ENCODE peak calls at places on chromosomes 3 and 15, in four cellular contexts. One of them, this sample, is unnamed.

GRCh38 chr3:187208159-187208558 is 10.9 kb downstream of the RTP1 start:
- DNase-seq in pancreas: no peak
- DNase-seq in activated T-helper 1 cell treated with anti-CD3 and anti-CD28 coated beads, Interleukin-2, amount 50 U/mL, for 16 hours: no peak
- DNase-seq in neuronal stem cell: no peak
- DNase-seq in this sample: peak

GRCh38 chr3:11727207-11727606 is 83.5 kb upstream of the VGLL4 start:
- DNase-seq in pancreas: no peak
- DNase-seq in activated T-helper 1 cell treated with anti-CD3 and anti-CD28 coated beads, Interleukin-2, amount 50 U/mL, for 16 hours: no peak
- DNase-seq in neuronal stem cell: no peak
- DNase-seq in this sample: no peak

GRCh38 chr3:48516571-48516970 is 12.6 kb upstream of the SHISA5 start:
- DNase-seq in pancreas: no peak
- DNase-seq in activated T-helper 1 cell treated with anti-CD3 and anti-CD28 coated beads, Interleukin-2, amount 50 U/mL, for 16 hours: no peak
- DNase-seq in neuronal stem cell: no peak
- DNase-seq in this sample: no peak

GRCh38 chr15:58332676-58333400 is 99.0 kb upstream of the LIPC start:
- DNase-seq in pancreas: no peak
- DNase-seq in activated T-helper 1 cell treated with anti-CD3 and anti-CD28 coated beads, Interleukin-2, amount 50 U/mL, for 16 hours: no peak
- DNase-seq in neuronal stem cell: no peak
- DNase-seq in this sample: no peak

GRCh38 chr15:48945386-48945785 is 18.3 kb downstream of the SHC4 start:
- DNase-seq in pancreas: no peak
- DNase-seq in activated T-helper 1 cell treated with anti-CD3 and anti-CD28 coated beads, Interleukin-2, amount 50 U/mL, for 16 hours: no peak
- DNase-seq in neuronal stem cell: no peak
- DNase-seq in this sample: no peak

GRCh38 chr3:192038726-192039125 is 577.8 kb downstream of the PYDC2 start:
- DNase-seq in pancreas: no peak
- DNase-seq in activated T-helper 1 cell treated with anti-CD3 and anti-CD28 coated beads, Interleukin-2, amount 50 U/mL, for 16 hours: no peak
- DNase-seq in neuronal stem cell: no peak
- DNase-seq in this sample: no peak

GRCh38 chr3:198027045-198027798 is 67.2 kb downstream of the LMLN start:
- DNase-seq in pancreas: no peak
- DNase-seq in activated T-helper 1 cell treated with anti-CD3 and anti-CD28 coated beads, Interleukin-2, amount 50 U/mL, for 16 hours: no peak
- DNase-seq in neuronal stem cell: no peak
- DNase-seq in this sample: no peak

GRCh38 chr15:62391565-62392262 is 226.6 kb upstream of the C2CD4B start:
- DNase-seq in pancreas: peak
- DNase-seq in activated T-helper 1 cell treated with anti-CD3 and anti-CD28 coated beads, Interleukin-2, amount 50 U/mL, for 16 hours: no peak
- DNase-seq in neuronal stem cell: peak
- DNase-seq in this sample: peak

GRCh38 chr15:67195305-67195704 is 59.2 kb downstream of the AAGAB start:
- DNase-seq in pancreas: no peak
- DNase-seq in activated T-helper 1 cell treated with anti-CD3 and anti-CD28 coated beads, Interleukin-2, amount 50 U/mL, for 16 hours: no peak
- DNase-seq in neuronal stem cell: no peak
- DNase-seq in this sample: no peak

GRCh38 chr3:14472471-14473351 is 67.4 kb downstream of the GRIP2 start:
- DNase-seq in pancreas: no peak
- DNase-seq in activated T-helper 1 cell treated with anti-CD3 and anti-CD28 coated beads, Interleukin-2, amount 50 U/mL, for 16 hours: no peak
- DNase-seq in neuronal stem cell: no peak
- DNase-seq in this sample: no peak

GRCh38 chr15:42079401-42079908 is 14.9 kb downstream of the PLA2G4D start:
- DNase-seq in pancreas: no peak
- DNase-seq in activated T-helper 1 cell treated with anti-CD3 and anti-CD28 coated beads, Interleukin-2, amount 50 U/mL, for 16 hours: no peak
- DNase-seq in neuronal stem cell: no peak
- DNase-seq in this sample: no peak

GRCh38 chr15:56677271-56677670 is 56.0 kb downstream of the ZNF280D start:
- DNase-seq in pancreas: no peak
- DNase-seq in activated T-helper 1 cell treated with anti-CD3 and anti-CD28 coated beads, Interleukin-2, amount 50 U/mL, for 16 hours: no peak
- DNase-seq in neuronal stem cell: no peak
- DNase-seq in this sample: no peak

GRCh38 chr15:77031376-77032050 is 36.6 kb downstream of the PSTPIP1 start:
- DNase-seq in pancreas: peak
- DNase-seq in activated T-helper 1 cell treated with anti-CD3 and anti-CD28 coated beads, Interleukin-2, amount 50 U/mL, for 16 hours: no peak
- DNase-seq in neuronal stem cell: no peak
- DNase-seq in this sample: peak

GRCh38 chr15:98734472-98735284 is 86.3 kb downstream of the IGF1R start:
- DNase-seq in pancreas: no peak
- DNase-seq in activated T-helper 1 cell treated with anti-CD3 and anti-CD28 coated beads, Interleukin-2, amount 50 U/mL, for 16 hours: no peak
- DNase-seq in neuronal stem cell: no peak
- DNase-seq in this sample: no peak

GRCh38 chr3:144229973-144230372 is 258.4 kb downstream of the DIPK2A start:
- DNase-seq in pancreas: no peak
- DNase-seq in activated T-helper 1 cell treated with anti-CD3 and anti-CD28 coated beads, Interleukin-2, amount 50 U/mL, for 16 hours: no peak
- DNase-seq in neuronal stem cell: no peak
- DNase-seq in this sample: no peak

GRCh38 chr3:127275287-127275781 is 12.5 kb downstream of the PRR20G start:
- DNase-seq in pancreas: no peak
- DNase-seq in activated T-helper 1 cell treated with anti-CD3 and anti-CD28 coated beads, Interleukin-2, amount 50 U/mL, for 16 hours: no peak
- DNase-seq in neuronal stem cell: no peak
- DNase-seq in this sample: no peak

GRCh38 chr15:68536331-68537095 is 42.3 kb upstream of the CORO2B start:
- DNase-seq in pancreas: no peak
- DNase-seq in activated T-helper 1 cell treated with anti-CD3 and anti-CD28 coated beads, Interleukin-2, amount 50 U/mL, for 16 hours: no peak
- DNase-seq in neuronal stem cell: no peak
- DNase-seq in this sample: no peak

GRCh38 chr3:137008976-137009375 is 51.2 kb downstream of the IL20RB start:
- DNase-seq in pancreas: no peak
- DNase-seq in activated T-helper 1 cell treated with anti-CD3 and anti-CD28 coated beads, Interleukin-2, amount 50 U/mL, for 16 hours: no peak
- DNase-seq in neuronal stem cell: no peak
- DNase-seq in this sample: no peak

GRCh38 chr3:46114324-46114988 is 87.2 kb upstream of the XCR1 start:
- DNase-seq in pancreas: no peak
- DNase-seq in activated T-helper 1 cell treated with anti-CD3 and anti-CD28 coated beads, Interleukin-2, amount 50 U/mL, for 16 hours: no peak
- DNase-seq in neuronal stem cell: no peak
- DNase-seq in this sample: no peak

GRCh38 chr3:41199866-41200668 is 762 bp downstream of the CTNNB1 start:
- DNase-seq in pancreas: no peak
- DNase-seq in activated T-helper 1 cell treated with anti-CD3 and anti-CD28 coated beads, Interleukin-2, amount 50 U/mL, for 16 hours: peak
- DNase-seq in neuronal stem cell: no peak
- DNase-seq in this sample: peak

GRCh38 chr3:149610351-149611105 is 47.3 kb downstream of the WWTR1 start:
- DNase-seq in pancreas: no peak
- DNase-seq in activated T-helper 1 cell treated with anti-CD3 and anti-CD28 coated beads, Interleukin-2, amount 50 U/mL, for 16 hours: no peak
- DNase-seq in neuronal stem cell: no peak
- DNase-seq in this sample: no peak

GRCh38 chr15:50390549-50391264 is 33.5 kb upstream of the USP8 start:
- DNase-seq in pancreas: no peak
- DNase-seq in activated T-helper 1 cell treated with anti-CD3 and anti-CD28 coated beads, Interleukin-2, amount 50 U/mL, for 16 hours: no peak
- DNase-seq in neuronal stem cell: no peak
- DNase-seq in this sample: no peak

GRCh38 chr3:37475435-37475834 is 301.1 kb upstream of the LRRFIP2 start:
- DNase-seq in pancreas: no peak
- DNase-seq in activated T-helper 1 cell treated with anti-CD3 and anti-CD28 coated beads, Interleukin-2, amount 50 U/mL, for 16 hours: no peak
- DNase-seq in neuronal stem cell: no peak
- DNase-seq in this sample: no peak

GRCh38 chr3:52225452-52226228 is at the start of gene TLR9:
- DNase-seq in pancreas: peak
- DNase-seq in activated T-helper 1 cell treated with anti-CD3 and anti-CD28 coated beads, Interleukin-2, amount 50 U/mL, for 16 hours: no peak
- DNase-seq in neuronal stem cell: no peak
- DNase-seq in this sample: no peak

GRCh38 chr3:31004025-31004678 is 109.7 kb upstream of the GADL1 start:
- DNase-seq in pancreas: no peak
- DNase-seq in activated T-helper 1 cell treated with anti-CD3 and anti-CD28 coated beads, Interleukin-2, amount 50 U/mL, for 16 hours: no peak
- DNase-seq in neuronal stem cell: no peak
- DNase-seq in this sample: no peak

GRCh38 chr15:60535743-60536142 is 56.8 kb upstream of the ICE2 start:
- DNase-seq in pancreas: no peak
- DNase-seq in activated T-helper 1 cell treated with anti-CD3 and anti-CD28 coated beads, Interleukin-2, amount 50 U/mL, for 16 hours: no peak
- DNase-seq in neuronal stem cell: no peak
- DNase-seq in this sample: no peak

GRCh38 chr3:98657429-98657828 is 64.0 kb upstream of the CPOX start:
- DNase-seq in pancreas: peak
- DNase-seq in activated T-helper 1 cell treated with anti-CD3 and anti-CD28 coated beads, Interleukin-2, amount 50 U/mL, for 16 hours: peak
- DNase-seq in neuronal stem cell: peak
- DNase-seq in this sample: no peak

This sample was measured in breast epithelium.